ENCODE peak calls at places on chromosomes 12 and 14, in nine cellular contexts. R is transverse colon, W is GM12878, Y is stomach, L is GM23338, K is HepG2, E is endothelial cell of umbilical vein, U is sigmoid colon, J is HCT116. P is an unnamed sample.

GRCh38 chr12:25788707-25789106 is 169.8 kb upstream of the RASSF8 start:
- DNase-seq in J (no peak), L (no peak), U (no peak), K (no peak), Y (no peak), R (no peak), E (peak; percentile 93), W (no peak), P (no peak)

GRCh38 chr12:38689704-38690103 is 215.7 kb downstream of the CPNE8 start:
- DNase-seq in W (no peak), E (no peak), R (no peak), J (no peak), Y (no peak), K (no peak), U (no peak), L (no peak), P (no peak)

GRCh38 chr12:1800646-1801284 is 19.6 kb upstream of the LRTM2 start:
- DNase-seq in K (peak; percentile 37), R (peak; percentile 47), E (peak; percentile 10), Y (peak; percentile 52), L (peak; percentile 84), U (peak; percentile 74), J (no peak), W (no peak), P (peak; percentile 80)

GRCh38 chr12:131003036-131003435 is 49.3 kb downstream of the ADGRD1 start:
- DNase-seq in J (no peak), W (no peak), Y (no peak), U (no peak), L (no peak), E (no peak), K (no peak), R (no peak), P (no peak)

GRCh38 chr14:49294736-49295135 is 291.4 kb downstream of the RPS29 start:
- DNase-seq in R (no peak), U (no peak), K (no peak), L (peak; percentile 51), W (no peak), Y (no peak), E (no peak), J (no peak), P (no peak)

GRCh38 chr14:73768107-73768506 is 53.9 kb upstream of the PNMA1 start:
- DNase-seq in U (no peak), K (no peak), Y (no peak), R (no peak), J (no peak), E (peak; percentile 65), L (no peak), W (no peak), P (no peak)

GRCh38 chr12:85951823-85952222 is 77.7 kb downstream of the NTS start:
- DNase-seq in W (no peak), L (peak; percentile 47), U (no peak), E (peak; percentile 55), Y (no peak), R (no peak), J (peak; percentile 19), K (no peak), P (no peak)

GRCh38 chr14:69358233-69358963 is 39.7 kb downstream of the ERH start:
- DNase-seq in L (no peak), Y (no peak), J (no peak), E (no peak), U (peak; percentile 46), R (no peak), K (no peak), W (no peak), P (no peak)

GRCh38 chr14:50778757-50779483 is 52.0 kb downstream of the NIN start:
- DNase-seq in L (no peak), J (no peak), U (no peak), Y (no peak), R (no peak), K (no peak), W (no peak), E (no peak), P (no peak)

GRCh38 chr12:57603758-57604453 is 718 bp upstream of the DTX3 start:
- DNase-seq in L (peak; percentile 75), Y (no peak), U (peak; percentile 90), R (peak; percentile 41), E (no peak), K (no peak), W (no peak), J (no peak), P (no peak)

GRCh38 chr12:42873401-42873800 is 283.9 kb upstream of the PRICKLE1 start:
- DNase-seq in R (no peak), E (no peak), J (no peak), Y (no peak), L (no peak), K (no peak), W (no peak), U (no peak), P (no peak)

GRCh38 chr12:19719650-19720049 is 280.4 kb downstream of the AEBP2 start:
- DNase-seq in Y (no peak), W (no peak), L (no peak), J (no peak), K (no peak), R (no peak), U (no peak), E (no peak), P (no peak)

GRCh38 chr14:61099221-61099835 is 118.3 kb downstream of the SLC38A6 start:
- DNase-seq in Y (no peak), J (no peak), K (no peak), R (no peak), E (no peak), W (no peak), U (no peak), L (no peak), P (no peak)
- H3K27ac ChIP-seq in Y (no peak overlapping the region), J (no peak overlapping the region), K (no peak overlapping the region), R (no peak overlapping the region), E (peak overlapping the region; percentile 62), W (no peak overlapping the region), U (no peak overlapping the region), L (no peak overlapping the region), P (no peak overlapping the region)

GRCh38 chr12:90851800-90852718 is 102.9 kb downstream of the CCER1 start:
- DNase-seq in R (no peak), J (no peak), L (no peak), Y (no peak), E (peak; percentile 18), U (no peak), W (no peak), K (peak; percentile 69), P (no peak)
- H3K4me1 ChIP-seq in R (no peaks in the 10 kb centered on the region), J (no peaks in the 10 kb centered on the region), L (no peaks in the 10 kb centered on the region), Y (no peaks in the 10 kb centered on the region), E (no peaks in the 10 kb centered on the region), U (peaks cover 17% of the 10 kb centered on the region), W (no peaks in the 10 kb centered on the region), K (peaks cover 41% of the 10 kb centered on the region), P (no peaks in the 10 kb centered on the region)

DNA sequence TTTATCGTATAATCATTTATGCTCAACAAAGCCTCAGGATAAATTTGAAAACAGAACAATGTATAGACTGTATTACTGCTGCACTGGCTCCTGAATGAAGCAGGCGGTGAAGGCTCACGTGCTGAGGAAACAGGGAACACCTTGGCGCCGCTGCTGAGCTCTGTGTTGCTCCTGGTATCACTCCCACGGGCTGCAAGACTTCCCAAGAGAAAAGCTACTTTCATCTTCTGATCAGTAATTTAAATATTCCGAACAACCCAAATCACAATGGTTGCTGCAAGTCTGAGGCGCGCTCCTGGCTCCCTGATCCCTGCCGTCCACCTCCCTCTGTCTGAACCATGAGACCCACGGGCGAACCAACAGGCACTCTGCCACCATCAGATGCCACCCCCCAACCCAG is 15.7 kb downstream of the PGAM5 start:
- DNase-seq in J (no peak), R (no peak), K (no peak), Y (no peak), W (no peak), U (no peak), E (no peak), L (no peak), P (no peak)
- TF ChIP-seq POLR2AphosphoS5 in J (no peak), R (no peak), K (no peak), Y (no peak), W (no peak), U (no peak), E (no peak), L (no peak), P (no peak)

GRCh38 chr12:71684081-71684480 is 1.8 kb upstream of the TMEM19 start:
- DNase-seq in L (peak; percentile 34), R (no peak), U (no peak), J (no peak), K (no peak), W (no peak), Y (no peak), E (no peak), P (no peak)
- H3K27ac ChIP-seq in L (no peak overlapping the region), R (no peak overlapping the region), U (no peak overlapping the region), J (no peak overlapping the region), K (no peak overlapping the region), W (no peak overlapping the region), Y (no peak overlapping the region), E (no peak overlapping the region), P (no peak overlapping the region)

GRCh38 chr14:39423793-39424192 is 8.4 kb downstream of the FBXO33 start:
- DNase-seq in J (no peak), K (no peak), Y (no peak), L (no peak), W (no peak), R (no peak), U (no peak), E (no peak), P (no peak)
- H3K4me1 ChIP-seq in J (peaks cover 4% of the 10 kb centered on the region), K (peaks cover 12% of the 10 kb centered on the region), Y (peaks cover 11% of the 10 kb centered on the region), L (peaks cover 8% of the 10 kb centered on the region), W (peaks cover 6% of the 10 kb centered on the region), R (no peaks in the 10 kb centered on the region), U (peaks cover 25% of the 10 kb centered on the region), E (peaks cover 12% of the 10 kb centered on the region), P (peaks cover 32% of the 10 kb centered on the region)

GRCh38 chr12:121581681-121582439 is 1.0 kb upstream of the KDM2B start:
- DNase-seq in Y (peak; percentile 36), L (no peak), E (peak; percentile 21), W (no peak), K (no peak), R (peak; percentile 25), J (no peak), U (no peak), P (no peak)
- TF ChIP-seq POLR2AphosphoS5 in Y (no peak), L (no peak), E (no peak), W (no peak), K (no peak), R (peak; percentile 29), J (no peak), U (peak; percentile 55), P (no peak)

DNA sequence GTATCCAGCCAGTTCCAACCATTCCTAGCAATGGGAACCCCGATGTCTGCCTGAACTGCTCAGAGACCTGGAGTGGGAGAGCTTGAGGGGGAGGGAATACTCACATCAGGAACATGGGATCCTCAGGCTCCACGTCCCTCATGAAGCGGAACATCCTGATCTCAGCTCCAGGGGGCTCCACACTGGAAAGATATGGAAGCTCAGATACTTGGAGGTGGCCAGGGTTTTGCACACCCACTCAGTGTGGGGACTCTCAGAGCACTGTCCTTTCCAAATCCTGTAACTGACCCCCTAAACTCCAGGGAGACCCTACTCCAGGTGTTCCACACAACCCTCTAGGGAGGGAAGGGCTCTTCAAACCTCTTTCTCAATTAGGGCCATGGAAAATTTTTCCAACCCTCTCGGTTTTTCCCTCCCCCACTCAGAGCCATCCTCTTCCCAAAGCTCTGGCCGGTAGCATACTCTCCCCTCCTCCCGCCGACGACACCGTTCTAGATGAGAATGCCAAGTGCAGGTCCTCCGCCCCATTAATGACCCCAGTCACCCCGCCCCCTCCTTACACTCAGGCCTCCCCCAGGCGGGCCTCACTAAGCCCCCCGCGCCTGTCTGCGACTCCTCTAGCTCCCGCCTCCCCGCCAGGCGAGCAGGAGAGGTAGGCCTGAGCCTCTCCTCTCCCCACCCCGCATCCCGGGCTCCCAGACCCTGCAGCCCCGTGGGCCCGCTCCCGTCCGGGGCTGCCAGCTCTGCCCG is 585 bp downstream of the MLF2 start:
- DNase-seq in E (peak; percentile 67), W (no peak), K (peak; percentile 51), U (peak; percentile 82), L (peak; percentile 79), R (peak; percentile 50), J (no peak), Y (no peak), P (no peak)
- H3K27ac ChIP-seq in E (peak overlapping the region; percentile 98), W (peak overlapping the region; percentile 99), K (peak overlapping the region; percentile 96), U (peak overlapping the region; percentile 99), L (peak overlapping the region; percentile 99), R (peak overlapping the region; percentile 99), J (peak overlapping the region; percentile 92), Y (peak overlapping the region; percentile 98), P (peak overlapping the region; percentile 92)

P was measured in suprapubic skin.